ENCODE peak calls at places on chromosome 7, in six cellular contexts. B is SJSA1, E is trophoblast cell, F is uterus, H is psoas muscle, L is fibroblast of lung. A is an unnamed sample. For H3K27me3, H3K4me1 and H3K9me3, the result is how much of the 10 kb centered on the place peaks cover.

GRCh38 chr7:99789441-99790070 is 5.6 kb upstream of the CYP3A4 start:
- DNase-seq in B (no peak), E (peak), F (no peak), H (no peak), L (no peak), A (no peak)

GRCh38 chr7:22117222-22117621 is 171.5 kb upstream of the CDCA7L start:
- DNase-seq in B (no peak), E (no peak), F (no peak), H (no peak), L (no peak), A (no peak)

GRCh38 chr7:28732037-28732869 is 225.9 kb downstream of the TRIL start:
- DNase-seq in B (peak), E (peak), F (peak), H (no peak), L (peak), A (no peak)

GRCh38 chr7:136501151-136501550 is 367.3 kb upstream of the CHRM2 start:
- DNase-seq in B (no peak), E (no peak), F (no peak), H (no peak), L (no peak), A (no peak)

GRCh38 chr7:101814996-101815825 is 2.2 kb upstream of the CUX1 start:
- DNase-seq in B (peak), E (peak), F (peak), H (peak), L (peak), A (no peak)

GRCh38 chr7:85237721-85238120 is 50.9 kb upstream of the SEMA3D start:
- DNase-seq in B (peak), E (peak), F (no peak), H (no peak), L (peak), A (no peak)

GRCh38 chr7:45055016-45055415 is 33.8 kb downstream of the NACAD start:
- DNase-seq in B (no peak), E (no peak), F (no peak), H (no peak), L (no peak), A (no peak)

GRCh38 chr7:121020243-121020642 is 31.7 kb downstream of the CPED1 start:
- DNase-seq in B (no peak), E (peak), F (no peak), H (no peak), L (peak), A (no peak)

GRCh38 chr7:124251616-124252015 is 218.7 kb upstream of the TMEM229A start:
- DNase-seq in B (no peak), E (no peak), F (no peak), H (no peak), L (peak), A (no peak)

GRCh38 chr7:24152907-24153513 is 131.0 kb upstream of the NPY start:
- DNase-seq in B (no peak), E (no peak), F (no peak), H (no peak), L (no peak), A (no peak)

GRCh38 chr7:35971133-35971995 is 170.5 kb downstream of the SEPTIN7 start:
- DNase-seq in B (no peak), E (peak), F (no peak), H (no peak), L (no peak), A (no peak)
- H3K27me3 ChIP-seq in B (under half), E (under half), F (under half), H (under half), L (under half), A (under half)

GRCh38 chr7:112190120-112190519 is 16.1 kb downstream of the DOCK4 start:
- DNase-seq in B (no peak), E (no peak), F (no peak), H (no peak), L (no peak), A (no peak)
- H3K4me1 ChIP-seq in B (under half), E (under half), F (under half), H (under half), L (under half), A (under half)

GRCh38 chr7:134464496-134464895 is 5.6 kb upstream of the AKR1B1 start:
- DNase-seq in B (no peak), E (no peak), F (no peak), H (no peak), L (no peak), A (no peak)
- H3K9me3 ChIP-seq in B (under half), E (under half), F (under half), H (under half), L (under half), A (under half)

GRCh38 chr7:1253591-1254207 is 21.0 kb downstream of the UNCX start:
- DNase-seq in B (no peak), E (no peak), F (no peak), H (no peak), L (no peak), A (no peak)

GRCh38 chr7:1255083-1255816 is 22.6 kb downstream of the UNCX start:
- DNase-seq in B (no peak), E (no peak), F (no peak), H (peak), L (no peak), A (no peak)

GRCh38 chr7:1255817-1256340 is 23.2 kb downstream of the UNCX start:
- DNase-seq in B (no peak), E (no peak), F (no peak), H (peak), L (no peak), A (no peak)

GRCh38 chr7:1252543-1253090 is 19.9 kb downstream of the UNCX start:
- DNase-seq in B (no peak), E (no peak), F (no peak), H (peak), L (no peak), A (no peak)

DNA sequence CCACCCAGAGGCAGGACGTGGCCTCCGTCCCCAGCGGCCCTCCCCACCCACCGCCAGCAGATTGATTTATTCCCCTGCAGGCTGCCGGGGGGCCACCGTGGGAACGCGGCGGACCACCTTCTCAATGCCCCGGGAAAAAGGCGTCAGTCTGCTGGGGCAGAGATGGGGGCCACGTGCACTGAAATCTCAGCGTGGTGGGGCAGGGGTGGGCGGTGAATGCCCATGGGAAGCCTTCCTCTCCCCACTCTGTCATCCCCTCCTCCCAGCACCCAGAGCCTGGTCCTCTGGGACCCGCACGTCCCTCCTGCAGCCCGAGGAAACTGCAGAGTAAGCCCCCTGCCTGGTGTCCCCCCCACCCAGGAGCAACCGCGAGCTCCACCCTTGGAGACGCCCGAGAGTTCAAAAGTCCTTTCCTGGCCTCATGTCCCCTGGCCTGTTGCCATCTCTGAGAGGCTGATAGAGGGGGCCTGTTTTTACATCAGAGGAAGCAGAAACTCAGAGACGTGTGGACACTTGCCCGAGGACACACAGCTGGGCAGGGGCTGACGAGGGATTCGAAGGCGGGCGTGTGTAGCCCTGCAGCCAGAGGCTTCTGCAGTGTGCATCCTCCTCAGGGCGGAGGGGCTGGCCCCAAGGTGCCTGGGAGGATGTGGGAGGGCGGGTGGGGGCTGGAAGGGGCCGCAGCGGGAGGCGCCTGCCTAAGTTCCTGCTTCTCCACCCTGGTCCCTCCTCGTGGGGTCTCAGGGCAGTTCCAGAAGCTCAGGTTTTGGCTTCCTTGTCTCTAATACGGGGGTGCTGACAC is 21.8 kb downstream of the UNCX start:
- DNase-seq in B (no peak), E (no peak), F (no peak), H (peak), L (no peak), A (no peak)
- H3K27me3 ChIP-seq in B (half or more), E (under half), F (under half), H (under half), L (under half), A (half or more)

DNA sequence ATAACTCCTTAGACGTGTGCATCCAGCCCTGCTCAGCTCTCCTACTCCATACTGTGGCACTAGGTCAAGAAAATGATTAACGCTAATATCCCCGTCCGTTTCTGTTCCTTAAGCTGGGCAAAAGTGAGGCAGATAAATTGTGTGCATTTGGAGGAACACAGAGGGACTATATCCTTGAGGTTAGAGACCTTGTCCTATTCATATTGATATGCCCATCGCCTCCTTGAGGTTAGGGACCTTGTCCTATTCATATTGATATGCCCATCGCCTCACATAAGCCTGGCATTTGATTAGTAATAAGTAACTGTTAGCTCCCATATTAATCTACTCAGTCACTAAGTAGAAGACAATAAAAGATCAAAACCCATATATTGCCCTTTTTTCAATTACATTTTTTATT is 12.9 kb upstream of the TAX1BP1 start:
- DNase-seq in B (no peak), E (no peak), F (no peak), H (no peak), L (no peak), A (no peak)
- H3K4me1 ChIP-seq in B (under half), E (under half), F (under half), H (under half), L (under half), A (under half)

DNA sequence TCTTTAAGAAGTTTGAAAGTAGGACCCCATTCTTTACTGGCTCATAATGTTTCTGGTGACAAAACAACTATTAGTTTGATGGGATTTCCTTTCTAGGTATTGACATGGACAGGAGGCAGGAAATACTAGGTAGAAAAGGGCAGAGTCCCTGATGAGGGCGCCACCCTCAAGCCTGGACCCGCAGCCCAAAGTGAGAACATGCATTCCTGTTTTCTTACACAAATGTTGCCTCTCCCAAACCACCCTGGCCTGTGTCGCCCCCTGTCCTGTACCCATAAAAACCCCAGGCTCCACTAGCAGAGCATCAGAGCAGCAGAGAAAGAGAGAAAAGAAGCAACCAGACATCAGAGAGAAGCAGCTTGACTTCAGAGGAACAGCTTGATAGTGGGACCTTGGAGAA is 1055.2 kb upstream of the POT1 start:
- DNase-seq in B (no peak), E (no peak), F (no peak), H (no peak), L (no peak), A (no peak)
- H3K9me3 ChIP-seq in B (under half), E (under half), F (under half), H (under half), L (under half), A (under half)

GRCh38 chr7:155517969-155518368 is 28.4 kb downstream of the CNPY1 start:
- DNase-seq in B (no peak), E (no peak), F (no peak), H (no peak), L (no peak), A (no peak)

GRCh38 chr7:155516466-155516865 is 29.9 kb downstream of the CNPY1 start:
- DNase-seq in B (no peak), E (no peak), F (no peak), H (no peak), L (no peak), A (no peak)

GRCh38 chr7:155515318-155515717 is 31.0 kb downstream of the CNPY1 start:
- DNase-seq in B (no peak), E (no peak), F (no peak), H (no peak), L (no peak), A (no peak)

GRCh38 chr7:155518633-155519032 is 27.7 kb downstream of the CNPY1 start:
- DNase-seq in B (no peak), E (no peak), F (no peak), H (no peak), L (no peak), A (no peak)

GRCh38 chr7:155517452-155517851 is 28.9 kb downstream of the CNPY1 start:
- DNase-seq in B (no peak), E (no peak), F (no peak), H (no peak), L (no peak), A (no peak)
- H3K27me3 ChIP-seq in B (half or more), E (under half), F (under half), H (under half), L (under half), A (under half)

GRCh38 chr7:47549397-47549796 is 32.5 kb downstream of the TNS3 start:
- DNase-seq in B (no peak), E (no peak), F (no peak), H (peak), L (no peak), A (no peak)

GRCh38 chr7:47548546-47548945 is 33.4 kb downstream of the TNS3 start:
- DNase-seq in B (no peak), E (no peak), F (no peak), H (peak), L (no peak), A (no peak)

GRCh38 chr7:47550788-47551470 is 31.0 kb downstream of the TNS3 start:
- DNase-seq in B (no peak), E (no peak), F (no peak), H (peak), L (no peak), A (no peak)

GRCh38 chr7:47551550-47552121 is 30.3 kb downstream of the TNS3 start:
- DNase-seq in B (no peak), E (no peak), F (peak), H (peak), L (peak), A (no peak)

GRCh38 chr7:47549916-47550315 is 32.0 kb downstream of the TNS3 start:
- DNase-seq in B (no peak), E (no peak), F (no peak), H (no peak), L (no peak), A (no peak)
- H3K4me1 ChIP-seq in B (under half), E (under half), F (under half), H (under half), L (under half), A (under half)

GRCh38 chr7:116873619-116874018 is 11.2 kb downstream of the CAPZA2 start:
- DNase-seq in B (no peak), E (peak), F (no peak), H (no peak), L (no peak), A (no peak)
- H3K9me3 ChIP-seq in B (under half), E (under half), F (under half), H (under half), L (under half), A (under half)